ENCODE peak calls at places on chromosome 17, in four cellular contexts. B is IMR-90, U is mesendoderm, O is H1. F is an unnamed sample.
A peak's percentile ranks its signal among the peaks of the same experiment; 100 is the strongest.

GRCh38 chr17:42282478-42283080 is 5.7 kb upstream of the STAT5A start:
- DNase-seq in B (no peak), U (peak; percentile 57), O (no peak), F (peak; percentile 64)

GRCh38 chr17:4812690-4813089 is 5.7 kb downstream of the PLD2 start:
- DNase-seq in U (no peak), O (no peak), B (no peak), F (no peak)

GRCh38 chr17:35283767-35284166 is 40.9 kb downstream of the SLFN5 start:
- DNase-seq in B (no peak), U (no peak), O (no peak), F (no peak)

GRCh38 chr17:42411321-42411820 is 11.7 kb downstream of the CAVIN1 start:
- DNase-seq in B (no peak), O (no peak), U (no peak), F (no peak)

GRCh38 chr17:20170085-20170484 is 160.9 kb downstream of the SPECC1 start:
- DNase-seq in U (no peak), O (no peak), B (no peak), F (no peak)

GRCh38 chr17:39591958-39592954 is 15.5 kb downstream of the NEUROD2 start:
- DNase-seq in U (peak; percentile 83), O (peak; percentile 90), B (peak; percentile 50), F (peak; percentile 86)

GRCh38 chr17:55825213-55825612 is 74.4 kb downstream of the PCTP start:
- DNase-seq in U (peak; percentile 38), B (no peak), O (no peak), F (no peak)

GRCh38 chr17:57009737-57010445 is 32.0 kb downstream of the SCPEP1 start:
- DNase-seq in B (peak; percentile 47), U (peak; percentile 71), O (peak; percentile 74), F (peak; percentile 88)

GRCh38 chr17:32807577-32807976 is 69.3 kb downstream of the MYO1D start:
- DNase-seq in O (no peak), B (no peak), U (peak; percentile 25), F (no peak)

GRCh38 chr17:27384261-27384701 is 72.0 kb upstream of the KSR1 start:
- DNase-seq in O (no peak), B (peak; percentile 96), U (peak; percentile 18), F (no peak)

GRCh38 chr17:74157366-74157765 is 46.1 kb upstream of the RPL38 start:
- DNase-seq in O (peak; percentile 30), U (no peak), B (no peak), F (peak; percentile 16)

GRCh38 chr17:35795007-35795870 is at the start of gene MMP28:
- DNase-seq in B (no peak), O (peak; percentile 81), U (no peak), F (peak; percentile 63)

GRCh38 chr17:19660219-19660870 is 11.8 kb downstream of the ALDH3A2 start:
- DNase-seq in O (no peak), B (no peak), U (no peak), F (no peak)

GRCh38 chr17:75173526-75173925 is 9.2 kb downstream of the SUMO2 start:
- DNase-seq in O (no peak), B (no peak), U (no peak), F (no peak)

GRCh38 chr17:45768000-45768399 is 16.1 kb upstream of the CRHR1 start:
- DNase-seq in O (no peak), U (peak; percentile 85), B (no peak), F (peak; percentile 83)

GRCh38 chr17:63932008-63932561 is at the start of gene CD79B:
- DNase-seq in B (no peak), U (no peak), O (peak; percentile 45), F (no peak)

GRCh38 chr17:73906896-73907600 is 262.8 kb upstream of the SDK2 start:
- DNase-seq in B (no peak), U (no peak), O (no peak), F (no peak)

GRCh38 chr17:62165378-62165722 is 100.3 kb upstream of the MED13 start:
- DNase-seq in B (no peak), U (no peak), O (no peak), F (no peak)

GRCh38 chr17:3772764-3773163 is 28.2 kb downstream of the ITGAE start:
- DNase-seq in U (peak; percentile 72), B (no peak), O (no peak), F (peak; percentile 86)

GRCh38 chr17:69042308-69042707 is 18.4 kb downstream of the ABCA9 start:
- DNase-seq in B (no peak), O (no peak), U (no peak), F (no peak)

GRCh38 chr17:27390540-27390939 is 65.7 kb upstream of the KSR1 start:
- DNase-seq in O (no peak), U (no peak), B (no peak), F (no peak)

GRCh38 chr17:3002538-3003301 is 60.7 kb downstream of the OR1D5 start:
- DNase-seq in O (no peak), B (no peak), U (no peak), F (no peak)

GRCh38 chr17:73455767-73456166 is 144.0 kb upstream of the CDC42EP4 start:
- DNase-seq in U (no peak), O (no peak), B (no peak), F (no peak)

GRCh38 chr17:79970576-79971068 is 65.0 kb downstream of the TBC1D16 start:
- DNase-seq in O (no peak), U (peak; percentile 83), B (peak; percentile 10), F (peak; percentile 85)

GRCh38 chr17:4944163-4944553 is 4.1 kb downstream of the RNF167 start:
- DNase-seq in B (no peak), O (no peak), U (peak; percentile 27), F (peak; percentile 42)

GRCh38 chr17:2050871-2051387 is 4.0 kb upstream of the HIC1 start:
- DNase-seq in U (no peak), B (peak; percentile 65), O (peak; percentile 55), F (peak; percentile 63)

GRCh38 chr17:19248149-19248922 is 11.2 kb downstream of the EPN2 start:
- DNase-seq in U (peak; percentile 19), B (no peak), O (no peak), F (no peak)

GRCh38 chr17:61754124-61754523 is 109.2 kb downstream of the BRIP1 start:
- DNase-seq in U (no peak), O (no peak), B (no peak), F (no peak)

GRCh38 chr17:76439314-76439928 is 13.5 kb downstream of the UBE2O start:
- DNase-seq in O (no peak), U (no peak), B (no peak), F (no peak)

GRCh38 chr17:47989159-47989558 is 18.2 kb downstream of the CDK5RAP3 start:
- DNase-seq in U (no peak), B (no peak), O (no peak), F (no peak)

GRCh38 chr17:62966426-62967110 is 533 bp downstream of the TANC2 start:
- DNase-seq in U (peak; percentile 27), B (peak; percentile 18), O (peak; percentile 69), F (peak; percentile 69)

GRCh38 chr17:5078106-5079028 is at the start of gene ZFP3:
- DNase-seq in O (peak; percentile 61), U (peak; percentile 51), B (peak; percentile 68), F (peak; percentile 80)

GRCh38 chr17:30586818-30587595 is 109.8 kb downstream of the GOSR1 start:
- DNase-seq in U (no peak), O (no peak), B (peak; percentile 86), F (no peak)

GRCh38 chr17:72413077-72414031 is 292.5 kb downstream of the SOX9 start:
- DNase-seq in B (no peak), O (no peak), U (no peak), F (no peak)

DNA sequence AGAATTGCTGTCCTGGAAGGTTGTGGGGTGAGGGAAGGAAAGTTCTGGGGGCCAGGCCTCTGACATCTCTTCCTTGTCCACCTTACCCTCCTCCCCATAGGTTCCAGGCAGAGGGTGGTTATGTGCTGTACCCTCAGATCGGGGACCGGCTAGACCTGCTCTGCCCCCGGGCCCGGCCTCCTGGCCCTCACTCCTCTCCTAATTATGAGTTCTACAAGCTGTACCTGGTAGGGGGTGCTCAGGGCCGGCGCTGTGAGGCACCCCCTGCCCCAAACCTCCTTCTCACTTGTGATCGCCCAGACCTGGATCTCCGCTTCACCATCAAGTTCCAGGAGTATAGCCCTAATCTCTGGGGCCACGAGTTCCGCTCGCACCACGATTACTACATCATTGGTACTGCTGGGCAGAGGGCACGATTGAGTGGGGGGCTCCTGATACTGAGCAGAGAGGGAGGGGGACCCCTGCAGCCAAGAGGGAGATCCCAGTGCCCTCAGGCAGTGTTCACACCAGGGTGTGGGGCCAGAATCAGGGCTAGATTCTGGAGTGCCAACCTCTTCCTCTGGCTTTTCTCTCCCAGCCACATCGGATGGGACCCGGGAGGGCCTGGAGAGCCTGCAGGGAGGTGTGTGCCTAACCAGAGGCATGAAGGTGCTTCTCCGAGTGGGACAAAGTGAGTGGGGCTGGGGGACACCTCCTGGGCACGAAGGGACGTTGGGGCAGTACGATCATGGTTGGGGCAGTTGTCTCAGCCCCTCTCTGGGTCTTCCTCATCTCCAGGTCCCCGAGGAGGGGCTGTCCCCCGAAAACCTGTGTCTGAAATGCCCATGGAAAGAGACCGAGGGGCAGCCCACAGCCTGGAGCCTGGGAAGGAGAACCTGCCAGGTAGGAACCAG is 3.1 kb downstream of the EFNB3 start:
- DNase-seq in B (no peak), O (no peak), U (no peak), F (no peak)
- H3K56ac ChIP-seq in B (no peak overlapping the region), O (no peak overlapping the region), U (no peak overlapping the region), F (no peak overlapping the region)

GRCh38 chr17:81306491-81306890 is 11.4 kb upstream of the SLC38A10 start:
- DNase-seq in U (no peak), O (no peak), B (no peak), F (no peak)
- H2BK15ac ChIP-seq in U (no peak overlapping the region), O (peak overlapping the region; percentile 92), B (no peak overlapping the region), F (peak overlapping the region; percentile 14)

DNA sequence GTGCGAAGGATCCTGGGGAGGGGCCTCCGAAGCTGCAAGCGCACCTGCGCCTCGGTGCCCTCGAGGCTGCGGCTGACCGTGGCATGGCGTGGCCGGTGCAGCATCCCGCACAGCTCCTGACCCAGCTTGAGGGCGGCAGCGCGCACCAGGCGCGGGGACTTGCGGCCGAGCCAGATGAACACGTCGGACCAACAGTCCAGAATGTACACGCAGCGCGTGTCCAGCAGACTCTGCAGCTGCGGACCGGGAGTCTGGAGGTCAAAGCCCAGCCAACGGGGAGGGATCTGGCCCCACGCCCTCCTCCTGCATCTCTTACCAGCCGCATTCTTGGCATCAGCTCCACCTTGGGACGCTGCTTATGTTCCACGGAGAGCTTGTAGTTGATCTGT is 10.9 kb downstream of the FLII start:
- DNase-seq in U (no peak), O (no peak), B (no peak), F (no peak)
- H3K56ac ChIP-seq in U (no peak overlapping the region), O (no peak overlapping the region), B (no peak overlapping the region), F (no peak overlapping the region)

DNA sequence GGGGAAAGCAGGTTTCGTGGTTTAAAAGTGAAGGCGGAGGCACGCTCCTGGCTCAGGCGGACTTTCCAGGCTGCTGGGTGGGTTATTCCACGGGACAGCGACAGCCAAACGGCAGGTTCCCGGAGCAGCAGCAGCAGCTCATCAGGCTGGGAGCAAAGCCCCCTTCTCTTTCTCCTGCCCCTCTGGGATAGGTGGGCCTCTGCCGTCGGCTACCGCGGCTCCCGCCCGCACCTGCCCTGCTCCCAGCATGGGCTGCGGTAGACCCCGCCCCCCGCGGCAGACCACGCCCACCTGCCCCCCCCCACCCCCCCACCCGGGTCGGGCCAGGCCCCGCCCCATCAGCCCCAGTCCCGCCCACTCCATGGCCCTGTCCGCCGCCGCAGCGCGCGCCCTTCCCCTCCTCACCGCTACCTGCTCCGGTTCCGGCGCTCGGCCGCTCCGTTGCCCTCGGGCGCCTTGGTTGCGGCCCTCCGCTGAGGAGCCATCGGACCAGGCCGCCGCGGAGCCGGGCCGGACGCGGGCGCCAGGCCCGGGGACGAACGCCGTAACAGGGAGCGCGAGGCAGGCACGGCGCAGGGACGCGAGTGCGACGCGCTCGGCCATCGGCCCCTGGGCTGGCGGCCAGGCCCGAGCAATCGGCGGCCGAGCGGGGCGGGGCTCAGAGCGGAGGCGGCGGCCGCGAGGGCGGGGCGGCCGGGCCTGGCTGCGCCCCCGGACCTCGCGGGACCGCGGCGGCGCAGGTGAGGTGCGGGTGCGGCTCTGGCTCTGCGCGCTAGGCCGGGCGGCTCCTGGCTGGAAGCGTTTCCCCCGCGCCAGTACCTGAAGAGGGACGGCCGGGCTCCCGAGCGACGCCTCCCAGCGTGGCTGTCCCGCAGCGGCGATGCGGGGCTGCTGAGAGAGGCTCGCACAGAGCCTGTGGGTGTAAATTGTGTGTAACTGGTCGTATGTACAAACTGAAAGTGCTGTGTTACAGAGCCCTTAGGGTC is at the start of the genes HEXD and OGFOD3:
- DNase-seq in B (peak; percentile 69), U (peak; percentile 88), O (peak; percentile 93), F (peak; percentile 94)
- H2BK15ac ChIP-seq in B (no peak within 1 kb of the TSS), U (no peak within 1 kb of the TSS), O (no peak within 1 kb of the TSS), F (no peak within 1 kb of the TSS)